ENCODE peak calls at places on chromosome 14, in four cellular contexts. One of them, this sample, is unnamed. For H3K4me1 and H3K36me3, the result is how much of the 10 kb centered on the place peaks cover.

GRCh38 chr14:57182760-57183503 is 85.8 kb downstream of the EXOC5 start:
- DNase-seq in psoas muscle: no peak
- DNase-seq in sigmoid colon: no peak
- DNase-seq in right lobe of liver: no peak
- DNase-seq in this sample: no peak

GRCh38 chr14:51331651-51332367 is 91.8 kb downstream of the TMX1 start:
- DNase-seq in psoas muscle: no peak
- DNase-seq in sigmoid colon: no peak
- DNase-seq in right lobe of liver: no peak
- DNase-seq in this sample: no peak

GRCh38 chr14:101065246-101065645 is 161.7 kb upstream of the RTL1 start:
- DNase-seq in right lobe of liver: peak
- DNase-seq in sigmoid colon: peak
- DNase-seq in psoas muscle: peak
- DNase-seq in this sample: no peak

GRCh38 chr14:68401320-68401719 is 391.5 kb downstream of the ZFP36L1 start:
- DNase-seq in sigmoid colon: no peak
- DNase-seq in right lobe of liver: no peak
- DNase-seq in psoas muscle: no peak
- DNase-seq in this sample: no peak

GRCh38 chr14:89308232-89308959 is 108.6 kb downstream of the FOXN3 start:
- DNase-seq in right lobe of liver: no peak
- DNase-seq in psoas muscle: no peak
- DNase-seq in sigmoid colon: no peak
- DNase-seq in this sample: no peak

GRCh38 chr14:93105362-93105761 is 10.4 kb downstream of the ITPK1 start:
- DNase-seq in right lobe of liver: peak
- DNase-seq in sigmoid colon: no peak
- DNase-seq in psoas muscle: peak
- DNase-seq in this sample: peak

GRCh38 chr14:100102156-100102785 is 37.0 kb downstream of the EVL start:
- DNase-seq in psoas muscle: no peak
- DNase-seq in right lobe of liver: peak
- DNase-seq in sigmoid colon: no peak
- DNase-seq in this sample: no peak

GRCh38 chr14:100262545-100262944 is 23.6 kb downstream of the YY1 start:
- DNase-seq in psoas muscle: no peak
- DNase-seq in right lobe of liver: no peak
- DNase-seq in sigmoid colon: no peak
- DNase-seq in this sample: no peak

GRCh38 chr14:99575043-99576023 is 28.7 kb downstream of the CCDC85C start:
- DNase-seq in psoas muscle: no peak
- DNase-seq in right lobe of liver: no peak
- DNase-seq in sigmoid colon: no peak
- DNase-seq in this sample: peak

GRCh38 chr14:88005050-88005481 is at the start of gene GPR65:
- DNase-seq in right lobe of liver: no peak
- DNase-seq in sigmoid colon: no peak
- DNase-seq in psoas muscle: no peak
- DNase-seq in this sample: no peak

GRCh38 chr14:29637406-29637805 is 290.2 kb downstream of the PRKD1 start:
- DNase-seq in psoas muscle: no peak
- DNase-seq in right lobe of liver: peak
- DNase-seq in sigmoid colon: no peak
- DNase-seq in this sample: no peak

GRCh38 chr14:76861574-76862255 is 35.5 kb downstream of the LRRC74A start:
- DNase-seq in sigmoid colon: no peak
- DNase-seq in psoas muscle: no peak
- DNase-seq in right lobe of liver: no peak
- DNase-seq in this sample: no peak

GRCh38 chr14:89618309-89618708 is 201.3 kb upstream of the FOXN3 start:
- DNase-seq in psoas muscle: no peak
- DNase-seq in right lobe of liver: peak
- DNase-seq in sigmoid colon: no peak
- DNase-seq in this sample: no peak

GRCh38 chr14:73726025-73726961 is 12.1 kb upstream of the PNMA1 start:
- DNase-seq in psoas muscle: no peak
- DNase-seq in right lobe of liver: peak
- DNase-seq in sigmoid colon: no peak
- DNase-seq in this sample: no peak
- H3K4me1 ChIP-seq in psoas muscle: half or more
- H3K4me1 ChIP-seq in right lobe of liver: under half
- H3K4me1 ChIP-seq in sigmoid colon: half or more
- H3K4me1 ChIP-seq in this sample: under half

DNA sequence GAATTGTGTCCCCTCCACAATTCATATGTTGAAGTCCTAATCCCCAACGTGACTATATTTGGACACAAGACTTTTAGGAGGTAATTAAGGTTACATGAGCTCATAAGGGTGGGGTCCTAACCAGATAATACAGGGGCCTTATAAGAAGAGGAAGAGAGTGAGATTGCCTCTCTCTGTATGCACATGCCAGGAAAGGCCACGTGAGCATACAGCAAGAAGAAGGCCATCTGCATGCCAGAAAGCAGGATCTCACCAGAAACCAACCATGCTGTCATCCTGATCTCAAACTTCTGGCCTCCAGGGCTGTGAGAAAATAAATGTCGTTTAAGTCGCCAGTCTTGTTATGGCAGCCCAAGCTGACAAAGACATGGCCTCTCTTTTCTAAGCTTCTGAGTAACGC is 69.0 kb upstream of the GPHB5 start:
- DNase-seq in sigmoid colon: no peak
- DNase-seq in psoas muscle: no peak
- DNase-seq in right lobe of liver: no peak
- DNase-seq in this sample: no peak
- H3K36me3 ChIP-seq in sigmoid colon: under half
- H3K36me3 ChIP-seq in psoas muscle: half or more
- H3K36me3 ChIP-seq in right lobe of liver: under half
- H3K36me3 ChIP-seq in this sample: under half

GRCh38 chr14:55104051-55104954 is 24.7 kb upstream of the LGALS3 start:
- DNase-seq in sigmoid colon: peak
- DNase-seq in right lobe of liver: no peak
- DNase-seq in psoas muscle: no peak
- DNase-seq in this sample: peak

GRCh38 chr14:55102141-55102547 is 26.9 kb upstream of the LGALS3 start:
- DNase-seq in sigmoid colon: peak
- DNase-seq in psoas muscle: peak
- DNase-seq in right lobe of liver: peak
- DNase-seq in this sample: peak

GRCh38 chr14:55103005-55103640 is 25.9 kb upstream of the LGALS3 start:
- DNase-seq in right lobe of liver: no peak
- DNase-seq in psoas muscle: peak
- DNase-seq in sigmoid colon: peak
- DNase-seq in this sample: peak

GRCh38 chr14:55107766-55108554 is 21.1 kb upstream of the LGALS3 start:
- DNase-seq in right lobe of liver: peak
- DNase-seq in sigmoid colon: peak
- DNase-seq in psoas muscle: peak
- DNase-seq in this sample: peak

GRCh38 chr14:55105991-55106390 is 23.1 kb upstream of the LGALS3 start:
- DNase-seq in psoas muscle: no peak
- DNase-seq in right lobe of liver: no peak
- DNase-seq in sigmoid colon: no peak
- DNase-seq in this sample: no peak
- H3K4me1 ChIP-seq in psoas muscle: under half
- H3K4me1 ChIP-seq in right lobe of liver: under half
- H3K4me1 ChIP-seq in sigmoid colon: half or more
- H3K4me1 ChIP-seq in this sample: half or more

GRCh38 chr14:74962059-74962458 is 6.7 kb upstream of the PGF start:
- DNase-seq in psoas muscle: no peak
- DNase-seq in sigmoid colon: no peak
- DNase-seq in right lobe of liver: no peak
- DNase-seq in this sample: no peak
- H3K36me3 ChIP-seq in psoas muscle: under half
- H3K36me3 ChIP-seq in sigmoid colon: under half
- H3K36me3 ChIP-seq in right lobe of liver: under half
- H3K36me3 ChIP-seq in this sample: under half

GRCh38 chr14:64718762-64719161 is 14.5 kb downstream of the PLEKHG3 start:
- DNase-seq in psoas muscle: no peak
- DNase-seq in sigmoid colon: peak
- DNase-seq in right lobe of liver: no peak
- DNase-seq in this sample: no peak
- H3K4me1 ChIP-seq in psoas muscle: under half
- H3K4me1 ChIP-seq in sigmoid colon: half or more
- H3K4me1 ChIP-seq in right lobe of liver: under half
- H3K4me1 ChIP-seq in this sample: half or more

DNA sequence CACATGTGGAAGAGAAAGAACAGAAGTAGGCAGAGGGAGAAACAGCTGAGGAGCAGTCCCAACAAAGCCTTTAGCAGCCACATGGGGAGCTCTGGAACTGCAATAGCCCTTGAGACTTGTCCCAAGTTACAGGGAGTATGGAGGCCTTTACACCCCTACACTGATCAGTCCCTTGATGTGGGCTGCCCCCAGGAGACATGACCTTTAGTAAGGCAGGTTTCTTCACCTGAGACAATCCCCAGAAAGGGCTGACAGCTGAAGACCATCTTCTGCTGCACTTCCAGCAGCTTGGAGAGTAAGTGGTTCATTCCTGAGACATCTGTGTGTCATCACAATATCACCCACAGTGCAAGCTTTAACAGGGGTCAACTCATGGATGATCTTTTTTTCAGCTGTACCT is 8.6 kb upstream of the SNAPC1 start:
- DNase-seq in sigmoid colon: no peak
- DNase-seq in right lobe of liver: no peak
- DNase-seq in psoas muscle: no peak
- DNase-seq in this sample: no peak
- H3K36me3 ChIP-seq in sigmoid colon: under half
- H3K36me3 ChIP-seq in right lobe of liver: under half
- H3K36me3 ChIP-seq in psoas muscle: under half
- H3K36me3 ChIP-seq in this sample: under half